ENCODE peak calls at places on chromosomes 6 and 20, in seven cellular contexts. J is memory B cell, B is AG04450, M is HAP-1, W is NCI-H510A treated with DMSO at 0.1 percent for 48 hours, U is amniotic epithelial cell, H is activated gamma-delta T cell treated with Interleukin-2 at 50 U/mL for 16 hours. T is an unnamed sample.

GRCh38 chr20:16555754-16556153 is 17.5 kb downstream of the KIF16B start:
- DNase-seq in J (no peak), B (no peak), M (no peak), W (no peak), U (no peak), H (no peak), T (no peak)

GRCh38 chr20:37379967-37380828 is 34.3 kb downstream of the SRC start:
- DNase-seq in J (no peak), B (no peak), M (no peak), W (peak; percentile 6), U (peak; percentile 76), H (no peak), T (no peak)

GRCh38 chr6:152695317-152696043 is 2.2 kb upstream of the MYCT1 start:
- DNase-seq in J (no peak), B (no peak), M (no peak), W (no peak), U (no peak), H (no peak), T (no peak)

GRCh38 chr6:112018619-112019416 is 35.1 kb upstream of the CCN6 start:
- DNase-seq in J (no peak), B (no peak), M (peak; percentile 59), W (no peak), U (peak; percentile 43), H (no peak), T (no peak)

GRCh38 chr6:14881399-14881798 is 364.5 kb upstream of the JARID2 start:
- DNase-seq in J (no peak), B (no peak), M (no peak), W (no peak), U (peak; percentile 46), H (no peak), T (no peak)

GRCh38 chr6:14066782-14067406 is 50.7 kb upstream of the CD83 start:
- DNase-seq in J (no peak), B (peak; percentile 55), M (peak; percentile 55), W (peak; percentile 86), U (peak; percentile 76), H (no peak), T (peak; percentile 37)

GRCh38 chr20:47126709-47127108 is 229.8 kb downstream of the ZMYND8 start:
- DNase-seq in J (no peak), B (no peak), M (no peak), W (no peak), U (peak; percentile 75), H (no peak), T (no peak)

GRCh38 chr6:136927313-136927712 is 5.2 kb downstream of the SLC35D3 start:
- DNase-seq in J (no peak), B (no peak), M (peak; percentile 51), W (no peak), U (peak; percentile 5), H (no peak), T (peak; percentile 14)

GRCh38 chr6:143135797-143136561 is 75.3 kb downstream of the AIG1 start:
- DNase-seq in J (no peak), B (no peak), M (no peak), W (no peak), U (no peak), H (no peak), T (no peak)

GRCh38 chr20:9515761-9516657 is 1.6 kb downstream of the LAMP5 start:
- DNase-seq in J (no peak), B (no peak), M (no peak), W (peak; percentile 13), U (no peak), H (no peak), T (no peak)

T was measured in GM12891.